ENCODE peak calls at places on chromosome 11, in four cellular contexts. W, U, D and N are unnamed samples.
A peak's percentile ranks its signal among the peaks of the same experiment; 100 is the strongest.

GRCh38 chr11:66467034-66467659 is 442 bp downstream of the PELI3 start:
- DNase-seq in W (no peak), U (no peak), D (peak; percentile 51), N (no peak)

GRCh38 chr11:9150501-9150900 is 59.1 kb upstream of the SCUBE2 start:
- DNase-seq in W (no peak), U (no peak), D (peak; percentile 39), N (no peak)

GRCh38 chr11:85759915-85760314 is 51.0 kb downstream of the SYTL2 start:
- DNase-seq in W (no peak), U (no peak), D (peak; percentile 72), N (no peak)

GRCh38 chr11:71451596-71452353 is 1.2 kb upstream of the NADSYN1 start:
- DNase-seq in W (no peak), U (no peak), D (no peak), N (no peak)

GRCh38 chr11:34063061-34063795 is 11.7 kb downstream of the CAPRIN1 start:
- DNase-seq in W (no peak), U (no peak), D (peak; percentile 38), N (no peak)

GRCh38 chr11:14891143-14892035 is 642 bp downstream of the CYP2R1 start:
- DNase-seq in W (peak; percentile 80), U (peak; percentile 94), D (peak; percentile 93), N (peak; percentile 91)

GRCh38 chr11:122441702-122442092 is 213.8 kb upstream of the UBASH3B start:
- DNase-seq in W (no peak), U (no peak), D (peak; percentile 1), N (no peak)

GRCh38 chr11:83156996-83157754 is at the start of gene PCF11:
- DNase-seq in W (no peak), U (no peak), D (no peak), N (no peak)

GRCh38 chr11:119509969-119510401 is 87.0 kb upstream of the THY1 start:
- DNase-seq in W (no peak), U (no peak), D (peak; percentile 93), N (no peak)

GRCh38 chr11:27505781-27506180 is 788 bp downstream of the LIN7C start:
- DNase-seq in W (no peak), U (no peak), D (peak; percentile 26), N (no peak)

GRCh38 chr11:304915-305833 is 2.4 kb upstream of the IFITM2 start:
- DNase-seq in W (peak; percentile 88), U (no peak), D (peak; percentile 89), N (peak; percentile 85)
- TF ChIP-seq CTCF in W (peak; percentile 85), U (peak; percentile 69), D (peak; percentile 71), N (peak; percentile 58)

GRCh38 chr11:63847363-63847762 is 8.5 kb downstream of the MARK2 start:
- DNase-seq in W (no peak), U (no peak), D (no peak), N (no peak)
- H3K27ac ChIP-seq in W (no peak overlapping the region), U (no peak overlapping the region), D (peak overlapping the region; percentile 23), N (no peak overlapping the region)

GRCh38 chr11:111668980-111669379 is 66.7 kb downstream of the SIK2 start:
- DNase-seq in W (no peak), U (no peak), D (no peak), N (no peak)

GRCh38 chr11:111672949-111673348 is 70.7 kb downstream of the SIK2 start:
- DNase-seq in W (no peak), U (no peak), D (no peak), N (no peak)

GRCh38 chr11:111674941-111675340 is 72.7 kb downstream of the SIK2 start:
- DNase-seq in W (no peak), U (no peak), D (no peak), N (no peak)

GRCh38 chr11:111675891-111676290 is 73.6 kb downstream of the SIK2 start:
- DNase-seq in W (no peak), U (no peak), D (no peak), N (no peak)

GRCh38 chr11:111671383-111671782 is 69.1 kb downstream of the SIK2 start:
- DNase-seq in W (no peak), U (no peak), D (no peak), N (no peak)
- H3K4me3 ChIP-seq in W (no peak overlapping the region), U (no peak overlapping the region), D (no peak overlapping the region), N (no peak overlapping the region)

GRCh38 chr11:68761801-68762200 is 10.5 kb upstream of the TESMIN start:
- DNase-seq in W (no peak), U (no peak), D (no peak), N (no peak)

GRCh38 chr11:68762481-68762880 is 11.2 kb upstream of the TESMIN start:
- DNase-seq in W (no peak), U (no peak), D (no peak), N (no peak)

GRCh38 chr11:68763181-68763721 is 11.9 kb upstream of the TESMIN start:
- DNase-seq in W (no peak), U (no peak), D (no peak), N (no peak)

GRCh38 chr11:68764746-68765145 is 13.4 kb upstream of the TESMIN start:
- DNase-seq in W (no peak), U (no peak), D (no peak), N (no peak)

DNA sequence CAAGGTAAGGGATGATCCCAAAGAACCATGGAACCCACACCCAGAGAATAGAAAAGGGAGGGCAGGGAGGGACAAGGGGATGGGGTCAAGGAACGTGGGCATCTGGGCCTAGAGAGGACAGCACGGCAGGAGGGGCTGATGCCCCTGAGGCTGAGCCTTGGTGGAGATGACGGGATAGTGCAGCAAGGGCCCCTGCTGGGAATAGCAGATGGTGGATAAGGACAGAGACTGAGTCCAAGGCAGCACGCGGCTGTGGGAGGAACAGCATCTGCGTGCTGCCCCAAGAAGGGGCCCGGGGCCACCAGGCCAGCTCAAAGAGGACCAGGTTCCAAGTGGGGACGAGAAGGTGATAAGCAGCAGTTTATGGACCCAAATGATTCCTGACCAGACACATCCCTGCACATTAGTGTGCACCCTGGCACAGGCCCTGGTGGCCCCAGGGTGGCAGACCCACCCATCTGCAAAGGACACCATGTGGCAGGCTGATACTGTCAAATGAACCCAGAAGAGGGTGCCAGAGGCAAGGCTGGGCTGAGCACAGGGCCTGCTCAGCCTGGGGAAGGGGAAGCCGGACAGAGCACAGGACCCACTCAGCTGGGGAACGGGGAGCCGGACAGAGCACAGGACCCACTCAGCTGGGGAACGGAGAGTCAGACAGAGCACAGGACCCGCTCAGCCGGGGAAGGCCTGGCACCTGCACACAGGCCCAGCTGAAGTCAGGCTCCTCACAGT is 12.8 kb upstream of the TESMIN start:
- DNase-seq in W (no peak), U (no peak), D (no peak), N (no peak)
- TF ChIP-seq CTCF in W (no peak), U (no peak), D (no peak), N (no peak)